ENCODE peak calls at places on chromosomes 1 and 21, in ten cellular contexts. N is ecto neural progenitor cell; E is ovary; K is H9; B is tibial nerve; X is DMS153; U is right lobe of liver; S is brain microvascular endothelial cell; C is GM12865; V is central memory CD4-positive, alpha-beta T cell. D is an unnamed sample.

GRCh38 chr1:68232354-68233148 is at the start of gene WLS:
- DNase-seq in S (peak), B (peak), V (no peak), C (no peak), U (peak), E (peak), K (peak), X (no peak), N (peak), D (no peak)

GRCh38 chr1:30641557-30642353 is 81.6 kb downstream of the MATN1 start:
- DNase-seq in V (no peak), X (no peak), E (no peak), S (no peak), C (no peak), U (no peak), B (no peak), K (no peak), N (no peak), D (no peak)

GRCh38 chr1:17161926-17162800 is 42.8 kb upstream of the PADI1 start:
- DNase-seq in N (no peak), S (no peak), C (no peak), X (no peak), K (no peak), U (no peak), B (no peak), V (no peak), E (no peak), D (no peak)

GRCh38 chr1:222861057-222861456 is 46.2 kb downstream of the DISP1 start:
- DNase-seq in E (no peak), X (no peak), S (no peak), V (no peak), N (no peak), U (no peak), K (no peak), C (peak), B (no peak), D (peak)

GRCh38 chr1:213996320-213997022 is 8.7 kb downstream of the PROX1 start:
- DNase-seq in K (no peak), C (no peak), S (no peak), B (no peak), U (no peak), E (peak), X (no peak), N (no peak), V (no peak), D (no peak)

GRCh38 chr1:53549287-53549686 is 90.1 kb downstream of the DMRTB1 start:
- DNase-seq in B (no peak), K (no peak), U (no peak), S (no peak), E (no peak), V (no peak), C (no peak), N (no peak), X (no peak), D (no peak)

GRCh38 chr1:94416901-94417701 is 1.1 kb upstream of the ABCD3 start:
- DNase-seq in X (no peak), N (no peak), B (no peak), S (peak), V (no peak), U (no peak), E (peak), K (no peak), C (no peak), D (no peak)

GRCh38 chr1:228004331-228004871 is 2.4 kb upstream of the WNT3A start:
- DNase-seq in E (no peak), B (no peak), S (no peak), V (no peak), C (peak), U (no peak), N (peak), X (no peak), K (peak), D (no peak)

GRCh38 chr21:36818051-36818450 is 119.1 kb downstream of the SIM2 start:
- DNase-seq in U (no peak), B (no peak), S (no peak), K (no peak), X (no peak), C (no peak), E (no peak), N (peak), V (no peak), D (no peak)

GRCh38 chr1:239253032-239253431 is 133.3 kb upstream of the CHRM3 start:
- DNase-seq in K (no peak), B (no peak), S (no peak), N (no peak), V (no peak), X (no peak), U (no peak), E (no peak), C (no peak), D (no peak)

GRCh38 chr1:15525043-15525958 is 1.3 kb upstream of the CASP9 start:
- DNase-seq in C (peak), K (no peak), X (no peak), V (peak), E (peak), N (no peak), B (peak), S (no peak), U (no peak), D (peak)

GRCh38 chr1:111183681-111184080 is 16.8 kb downstream of the DENND2D start:
- DNase-seq in X (no peak), B (no peak), U (no peak), C (peak), N (no peak), E (no peak), K (no peak), S (no peak), V (no peak), D (no peak)

GRCh38 chr1:146012703-146013565 is 8.6 kb downstream of the HJV start:
- DNase-seq in V (peak), C (peak), B (no peak), S (peak), X (peak), N (no peak), U (no peak), E (no peak), K (no peak), D (peak)

GRCh38 chr21:28111151-28111619 is 881.5 kb downstream of the LTN1 start:
- DNase-seq in X (no peak), B (no peak), V (no peak), S (peak), N (no peak), U (no peak), C (no peak), E (peak), K (no peak), D (no peak)

GRCh38 chr21:37531402-37532042 is 164.9 kb downstream of the DYRK1A start:
- DNase-seq in K (no peak), X (no peak), N (no peak), E (no peak), V (no peak), B (no peak), C (no peak), S (no peak), U (no peak), D (no peak)

GRCh38 chr1:12174789-12175455 is 8.1 kb downstream of the TNFRSF1B start:
- DNase-seq in U (peak), S (no peak), E (peak), X (no peak), V (no peak), C (no peak), K (peak), N (peak), B (no peak), D (no peak)

GRCh38 chr1:110049801-110050601 is 15.6 kb downstream of the STRIP1 start:
- DNase-seq in C (no peak), U (no peak), X (no peak), S (no peak), K (no peak), N (no peak), E (no peak), V (no peak), B (no peak), D (no peak)

GRCh38 chr1:234593771-234594504 is 16.0 kb downstream of the IRF2BP2 start:
- DNase-seq in E (no peak), B (no peak), X (no peak), U (no peak), K (no peak), N (no peak), V (no peak), S (no peak), C (no peak), D (no peak)

GRCh38 chr1:24362982-24363614 is 43.9 kb downstream of the GRHL3 start:
- DNase-seq in E (no peak), B (no peak), V (no peak), K (no peak), N (no peak), U (no peak), X (no peak), C (no peak), S (peak), D (no peak)

GRCh38 chr1:67685558-67686271 is 714 bp downstream of the GADD45A start:
- DNase-seq in X (no peak), B (peak), C (peak), V (peak), U (peak), K (peak), E (peak), S (peak), N (peak), D (peak)

GRCh38 chr1:161962094-161962887 is 61.4 kb downstream of the OLFML2B start:
- DNase-seq in X (no peak), V (no peak), K (no peak), B (no peak), U (no peak), C (peak), E (no peak), S (peak), N (no peak), D (no peak)

GRCh38 chr1:63403386-63403785 is 36.0 kb downstream of the ALG6 start:
- DNase-seq in U (no peak), N (no peak), B (no peak), K (no peak), X (no peak), V (no peak), S (no peak), C (no peak), E (no peak), D (peak)

GRCh38 chr21:32626633-32627196 is 14.5 kb upstream of the CFAP298 start:
- DNase-seq in K (no peak), C (no peak), B (no peak), E (no peak), S (peak), U (no peak), V (no peak), N (no peak), X (no peak), D (no peak)

GRCh38 chr1:60503216-60503615 is 429.6 kb upstream of the C1orf87 start:
- DNase-seq in X (no peak), E (no peak), B (no peak), S (no peak), C (no peak), N (no peak), V (no peak), U (no peak), K (no peak), D (no peak)

GRCh38 chr1:89808429-89809117 is 12.3 kb upstream of the LRRC8D start:
- DNase-seq in V (no peak), S (no peak), K (peak), U (no peak), X (no peak), E (no peak), C (no peak), N (no peak), B (no peak), D (no peak)

GRCh38 chr1:25861316-25862286 is 2.3 kb upstream of the AUNIP start:
- DNase-seq in S (no peak), U (no peak), E (no peak), X (no peak), C (peak), K (no peak), V (no peak), B (no peak), N (no peak), D (peak)

GRCh38 chr1:218886472-218886871 is 287.2 kb upstream of the LYPLAL1 start:
- DNase-seq in C (no peak), X (no peak), K (no peak), N (no peak), S (peak), E (peak), B (peak), U (no peak), V (no peak), D (no peak)

GRCh38 chr1:87155180-87155579 is 173.5 kb upstream of the LMO4 start:
- DNase-seq in B (no peak), C (peak), S (no peak), E (no peak), U (no peak), X (peak), N (no peak), V (no peak), K (no peak), D (no peak)

GRCh38 chr21:28186604-28187003 is 806.1 kb downstream of the LTN1 start:
- DNase-seq in V (no peak), X (no peak), E (no peak), U (no peak), B (no peak), C (no peak), K (no peak), N (no peak), S (no peak), D (no peak)

GRCh38 chr1:53411541-53412152 is 47.6 kb upstream of the DMRTB1 start:
- DNase-seq in U (no peak), K (no peak), C (no peak), V (no peak), S (no peak), E (no peak), N (peak), X (no peak), B (no peak), D (no peak)

GRCh38 chr1:165112260-165112659 is 244.3 kb downstream of the LMX1A start:
- DNase-seq in B (no peak), E (no peak), C (no peak), N (no peak), U (no peak), K (no peak), X (no peak), S (no peak), V (no peak), D (no peak)

D was measured in KG1.